ENCODE peak calls at places on chromosomes 5 and 9, in ten cellular contexts. V, B, L, Z, C, I, K, P, Y and J are unnamed samples.

GRCh38 chr9:92247981-92248380 is 45.5 kb downstream of the IARS1 start:
- DNase-seq in V (peak; percentile 18), B (no peak), L (no peak), Z (no peak), C (no peak), I (no peak), K (no peak), P (no peak), Y (no peak), J (no peak)

GRCh38 chr9:118222375-118222774 is 518.2 kb downstream of the TLR4 start:
- DNase-seq in V (peak; percentile 28), B (no peak), L (no peak), Z (no peak), C (no peak), I (no peak), K (no peak), P (no peak), Y (peak; percentile 77), J (no peak)

GRCh38 chr5:6088706-6089105 is 289.6 kb downstream of the MED10 start:
- DNase-seq in V (no peak), B (no peak), L (no peak), Z (no peak), C (no peak), I (no peak), K (no peak), P (no peak), Y (no peak), J (no peak)

GRCh38 chr5:106940986-106941385 is 729.8 kb downstream of the EFNA5 start:
- DNase-seq in V (peak; percentile 80), B (no peak), L (no peak), Z (no peak), C (no peak), I (no peak), K (no peak), P (no peak), Y (no peak), J (no peak)

GRCh38 chr9:91059713-91060112 is 258.1 kb downstream of the SYK start:
- DNase-seq in V (no peak), B (no peak), L (peak; percentile 75), Z (no peak), C (no peak), I (no peak), K (no peak), P (no peak), Y (no peak), J (no peak)

GRCh38 chr5:140251527-140251973 is 51.4 kb downstream of the PFDN1 start:
- DNase-seq in V (peak; percentile 36), B (no peak), L (peak; percentile 95), Z (no peak), C (peak; percentile 94), I (no peak), K (peak; percentile 65), P (peak; percentile 62), Y (no peak), J (no peak)

GRCh38 chr5:176474476-176474875 is 26.3 kb downstream of the FAF2 start:
- DNase-seq in V (no peak), B (no peak), L (no peak), Z (no peak), C (peak; percentile 56), I (no peak), K (no peak), P (no peak), Y (no peak), J (no peak)

GRCh38 chr5:178069909-178070308 is 43.4 kb upstream of the N4BP3 start:
- DNase-seq in V (peak; percentile 52), B (no peak), L (no peak), Z (peak; percentile 13), C (peak; percentile 26), I (no peak), K (peak; percentile 69), P (peak; percentile 45), Y (peak; percentile 55), J (peak; percentile 22)

GRCh38 chr9:99907208-99907532 is 716 bp downstream of the STX17 start:
- DNase-seq in V (no peak), B (no peak), L (no peak), Z (no peak), C (no peak), I (no peak), K (no peak), P (no peak), Y (no peak), J (no peak)

GRCh38 chr9:4430492-4431261 is 59.6 kb upstream of the SLC1A1 start:
- DNase-seq in V (no peak), B (no peak), L (peak; percentile 33), Z (no peak), C (no peak), I (no peak), K (no peak), P (peak; percentile 52), Y (no peak), J (no peak)

GRCh38 chr5:135533346-135533745 is 2.4 kb downstream of the NEUROG1 start:
- DNase-seq in V (no peak), B (no peak), L (no peak), Z (no peak), C (no peak), I (no peak), K (no peak), P (no peak), Y (peak; percentile 27), J (no peak)

GRCh38 chr5:60494635-60495034 is 205.3 kb downstream of the DEPDC1B start:
- DNase-seq in V (no peak), B (no peak), L (no peak), Z (no peak), C (no peak), I (no peak), K (peak; percentile 44), P (no peak), Y (no peak), J (no peak)

GRCh38 chr9:71941060-71941568 is 29.7 kb downstream of the C9orf85 start:
- DNase-seq in V (no peak), B (no peak), L (peak; percentile 35), Z (no peak), C (peak; percentile 60), I (no peak), K (no peak), P (no peak), Y (no peak), J (no peak)

GRCh38 chr5:133993152-133993548 is 11.6 kb downstream of the VDAC1 start:
- DNase-seq in V (no peak), B (no peak), L (peak; percentile 65), Z (no peak), C (peak; percentile 82), I (no peak), K (no peak), P (peak; percentile 65), Y (no peak), J (no peak)

GRCh38 chr9:17081351-17081750 is 53.5 kb upstream of the CNTLN start:
- DNase-seq in V (no peak), B (no peak), L (no peak), Z (no peak), C (no peak), I (no peak), K (no peak), P (no peak), Y (no peak), J (no peak)

GRCh38 chr9:17081814-17082213 is 53.0 kb upstream of the CNTLN start:
- DNase-seq in V (no peak), B (no peak), L (no peak), Z (no peak), C (peak; percentile 10), I (no peak), K (no peak), P (no peak), Y (no peak), J (no peak)

DNA sequence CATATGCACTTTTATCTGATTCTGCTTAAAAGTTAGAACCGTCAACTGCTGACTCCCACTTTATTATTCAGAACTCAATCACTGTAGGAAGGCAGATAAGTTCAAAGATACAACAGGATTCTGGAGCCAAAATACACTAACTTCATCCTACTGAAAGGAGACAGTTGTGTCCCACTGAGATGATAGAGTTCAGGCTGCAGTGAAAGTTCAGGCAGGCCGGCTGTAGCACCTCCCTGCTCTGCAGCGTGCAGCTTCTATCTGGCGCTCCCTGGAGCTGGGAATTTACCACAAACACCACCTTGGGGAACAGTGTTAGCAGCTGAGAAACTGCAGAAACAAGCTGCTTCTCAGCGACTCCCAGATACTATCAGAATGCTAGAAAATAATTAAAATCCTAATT is 52.5 kb upstream of the CNTLN start:
- DNase-seq in V (peak; percentile 29), B (peak; percentile 18), L (peak; percentile 8), Z (no peak), C (peak; percentile 60), I (no peak), K (no peak), P (peak; percentile 51), Y (peak; percentile 16), J (peak; percentile 8)
- TF ChIP-seq CTCF in V (no peak), B (peak; percentile 37), L (peak; percentile 24), Z (no peak), C (peak; percentile 25), I (no peak), K (no peak), P (no peak), Y (no peak), J (no peak)

DNA sequence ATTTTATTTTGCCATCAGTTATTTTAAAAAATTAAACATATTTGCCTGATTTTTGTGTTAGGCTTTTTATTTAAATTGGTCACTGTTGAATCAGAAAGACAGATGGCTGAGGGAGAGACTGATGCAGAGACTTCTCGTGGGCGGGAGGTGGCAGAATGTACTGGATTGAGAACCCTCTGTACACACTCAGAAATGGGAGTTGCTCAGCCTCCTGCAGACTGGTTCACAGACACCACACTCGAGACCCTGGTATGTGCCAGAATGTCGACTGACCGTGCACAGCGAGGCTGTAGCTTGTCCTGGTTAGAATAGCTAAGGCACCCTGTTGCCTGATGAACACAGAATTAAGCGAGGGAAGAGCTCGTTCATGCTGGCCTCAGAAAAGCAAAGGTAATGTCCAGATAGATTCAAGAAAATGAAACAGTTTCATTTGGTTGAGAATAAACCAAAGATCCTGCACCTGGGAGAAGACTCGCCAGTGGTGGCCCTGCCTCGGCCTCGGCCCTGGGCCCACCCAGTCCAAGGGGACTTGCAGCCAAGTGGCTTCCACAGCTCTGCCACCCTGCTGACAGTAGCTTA is 71.3 kb upstream of the OTULINL start:
- DNase-seq in V (no peak), B (no peak), L (no peak), Z (no peak), C (no peak), I (peak; percentile 46), K (no peak), P (no peak), Y (no peak), J (no peak)
- TF ChIP-seq CTCF in V (no peak), B (no peak), L (no peak), Z (no peak), C (no peak), I (no peak), K (no peak), P (no peak), Y (no peak), J (no peak)

GRCh38 chr5:78649816-78650561 is 1.4 kb upstream of the LHFPL2 start:
- DNase-seq in V (no peak), B (no peak), L (peak; percentile 61), Z (no peak), C (peak; percentile 84), I (no peak), K (no peak), P (peak; percentile 57), Y (no peak), J (no peak)
- TF ChIP-seq CTCF in V (no peak), B (no peak), L (no peak), Z (no peak), C (no peak), I (no peak), K (no peak), P (no peak), Y (no peak), J (no peak)

DNA sequence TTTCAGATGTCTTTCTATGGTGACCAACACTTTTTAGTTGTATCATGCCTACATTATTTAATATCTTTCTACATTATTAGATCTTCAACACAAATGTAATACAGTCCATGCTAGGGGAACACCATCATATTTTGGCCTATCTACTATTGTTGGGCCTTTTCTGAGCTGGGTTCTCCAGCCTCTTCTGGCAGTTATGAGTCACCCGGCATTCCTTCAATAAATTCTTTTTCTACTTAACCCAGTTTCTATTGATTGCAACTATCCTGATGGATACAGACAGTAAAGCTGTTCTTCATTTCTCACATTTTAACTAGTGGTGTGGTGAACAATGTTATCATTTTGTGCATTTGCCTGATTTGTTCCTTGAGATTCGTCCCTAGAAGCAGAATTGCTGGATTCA is 529.3 kb downstream of the BNC2 start:
- DNase-seq in V (no peak), B (no peak), L (peak; percentile 71), Z (no peak), C (peak; percentile 49), I (no peak), K (no peak), P (no peak), Y (no peak), J (no peak)
- TF ChIP-seq CTCF in V (no peak), B (no peak), L (no peak), Z (no peak), C (no peak), I (no peak), K (no peak), P (no peak), Y (no peak), J (no peak)